ENCODE peak calls at places on chromosome 18, in eight cellular contexts. W is astrocyte of the spinal cord; G is CD8-positive, alpha-beta T cell; I is epithelial cell of esophagus; R is adrenal gland; Y is brain microvascular endothelial cell; K is RWPE1; U is AG04449. S is an unnamed sample.

GRCh38 chr18:59087391-59087790 is 52.3 kb upstream of the SEC11C start:
- DNase-seq in W (no peak), G (no peak), I (peak), R (no peak), Y (no peak), K (no peak), U (no peak), S (no peak)

GRCh38 chr18:64785686-64786085 is 636.8 kb upstream of the LINC00305 start:
- DNase-seq in W (no peak), G (no peak), I (no peak), R (no peak), Y (no peak), K (no peak), U (no peak), S (no peak)

GRCh38 chr18:48994044-48994651 is 43.4 kb upstream of the SMAD7 start:
- DNase-seq in W (peak), G (no peak), I (peak), R (no peak), Y (peak), K (no peak), U (peak), S (no peak)

GRCh38 chr18:72830109-72830508 is 37.7 kb downstream of the NETO1 start:
- DNase-seq in W (peak), G (no peak), I (peak), R (no peak), Y (no peak), K (no peak), U (no peak), S (no peak)

GRCh38 chr18:5057348-5058012 is 139.6 kb downstream of the AKAIN1 start:
- DNase-seq in W (peak), G (peak), I (peak), R (peak), Y (peak), K (peak), U (peak), S (peak)

GRCh38 chr18:12543697-12544096 is 114.2 kb downstream of the SPIRE1 start:
- DNase-seq in W (peak), G (no peak), I (peak), R (no peak), Y (no peak), K (no peak), U (no peak), S (no peak)

GRCh38 chr18:2629003-2629402 is 26.5 kb upstream of the SMCHD1 start:
- DNase-seq in W (no peak), G (no peak), I (no peak), R (no peak), Y (no peak), K (no peak), U (no peak), S (no peak)

GRCh38 chr18:58721586-58722160 is 50.4 kb downstream of the MALT1 start:
- DNase-seq in W (no peak), G (no peak), I (no peak), R (no peak), Y (no peak), K (no peak), U (peak), S (no peak)

GRCh38 chr18:49884465-49884864 is 71.1 kb upstream of the ACAA2 start:
- DNase-seq in W (no peak), G (no peak), I (no peak), R (no peak), Y (no peak), K (no peak), U (no peak), S (no peak)

GRCh38 chr18:10015941-10016819 is 102.4 kb downstream of the VAPA start:
- DNase-seq in W (peak), G (no peak), I (peak), R (no peak), Y (peak), K (peak), U (peak), S (peak)

GRCh38 chr18:59419386-59419785 is 60.3 kb upstream of the LMAN1 start:
- DNase-seq in W (no peak), G (no peak), I (no peak), R (no peak), Y (no peak), K (no peak), U (no peak), S (no peak)

GRCh38 chr18:48805826-48806535 is 144.8 kb downstream of the SMAD7 start:
- DNase-seq in W (no peak), G (peak), I (no peak), R (peak), Y (no peak), K (no peak), U (no peak), S (no peak)

GRCh38 chr18:79681484-79682387 is 2.1 kb downstream of the CTDP1 start:
- DNase-seq in W (no peak), G (peak), I (no peak), R (no peak), Y (no peak), K (no peak), U (no peak), S (no peak)

GRCh38 chr18:55007582-55007981 is 48.3 kb upstream of the CCDC68 start:
- DNase-seq in W (no peak), G (no peak), I (no peak), R (no peak), Y (no peak), K (no peak), U (no peak), S (no peak)

GRCh38 chr18:69590150-69590549 is 189.5 kb downstream of the DOK6 start:
- DNase-seq in W (no peak), G (no peak), I (no peak), R (no peak), Y (no peak), K (no peak), U (no peak), S (peak)

GRCh38 chr18:57784034-57784815 is 18.9 kb downstream of the ATP8B1 start:
- DNase-seq in W (peak), G (no peak), I (peak), R (no peak), Y (peak), K (peak), U (no peak), S (peak)

GRCh38 chr18:79533146-79533545 is 137.4 kb downstream of the NFATC1 start:
- DNase-seq in W (no peak), G (no peak), I (no peak), R (no peak), Y (no peak), K (no peak), U (no peak), S (no peak)

GRCh38 chr18:63207154-63207790 is 112.3 kb downstream of the BCL2 start:
- DNase-seq in W (no peak), G (no peak), I (no peak), R (no peak), Y (no peak), K (no peak), U (no peak), S (no peak)

GRCh38 chr18:48607049-48607984 is 68.5 kb downstream of the CTIF start:
- DNase-seq in W (peak), G (no peak), I (no peak), R (peak), Y (peak), K (no peak), U (peak), S (no peak)

GRCh38 chr18:75500510-75500909 is 73.0 kb upstream of the SMIM21 start:
- DNase-seq in W (peak), G (no peak), I (peak), R (no peak), Y (no peak), K (no peak), U (no peak), S (no peak)

GRCh38 chr18:12703714-12704113 is 872 bp downstream of the PSMG2 start:
- DNase-seq in W (peak), G (no peak), I (peak), R (no peak), Y (peak), K (peak), U (no peak), S (no peak)

GRCh38 chr18:9549405-9549804 is 65.0 kb downstream of the PPP4R1 start:
- DNase-seq in W (no peak), G (no peak), I (no peak), R (no peak), Y (no peak), K (no peak), U (no peak), S (no peak)

GRCh38 chr18:59305295-59305694 is 13.2 kb downstream of the CPLX4 start:
- DNase-seq in W (no peak), G (no peak), I (no peak), R (no peak), Y (no peak), K (no peak), U (no peak), S (no peak)

GRCh38 chr18:70781860-70782453 is 493.1 kb downstream of the SOCS6 start:
- DNase-seq in W (peak), G (peak), I (peak), R (peak), Y (peak), K (peak), U (no peak), S (no peak)

GRCh38 chr18:33123852-33124251 is 316.7 kb downstream of the CCDC178 start:
- DNase-seq in W (no peak), G (no peak), I (no peak), R (no peak), Y (no peak), K (no peak), U (no peak), S (no peak)

GRCh38 chr18:48828713-48829442 is 121.9 kb downstream of the SMAD7 start:
- DNase-seq in W (no peak), G (peak), I (no peak), R (peak), Y (no peak), K (no peak), U (no peak), S (no peak)

GRCh38 chr18:78542204-78542603 is 437.4 kb upstream of the SALL3 start:
- DNase-seq in W (no peak), G (no peak), I (peak), R (peak), Y (no peak), K (peak), U (no peak), S (no peak)

GRCh38 chr18:72409923-72410322 is 134.2 kb downstream of the CBLN2 start:
- DNase-seq in W (no peak), G (no peak), I (no peak), R (no peak), Y (no peak), K (no peak), U (no peak), S (no peak)

GRCh38 chr18:6414118-6414722 is 491 bp downstream of the L3MBTL4 start:
- DNase-seq in W (no peak), G (no peak), I (no peak), R (peak), Y (no peak), K (peak), U (no peak), S (no peak)

GRCh38 chr18:34207344-34207851 is 17.3 kb downstream of the NOL4 start:
- DNase-seq in W (no peak), G (no peak), I (no peak), R (no peak), Y (no peak), K (no peak), U (no peak), S (no peak)

GRCh38 chr18:46161721-46162421 is 57.7 kb downstream of the HAUS1 start:
- DNase-seq in W (no peak), G (no peak), I (no peak), R (no peak), Y (no peak), K (no peak), U (no peak), S (no peak)

GRCh38 chr18:29430416-29430815 is 1253.5 kb upstream of the CDH2 start:
- DNase-seq in W (no peak), G (no peak), I (no peak), R (no peak), Y (no peak), K (no peak), U (no peak), S (no peak)

GRCh38 chr18:57523171-57523956 is 63.1 kb downstream of the FECH start:
- DNase-seq in W (no peak), G (no peak), I (no peak), R (no peak), Y (no peak), K (no peak), U (no peak), S (no peak)

GRCh38 chr18:2171840-2172625 is 399.3 kb downstream of the METTL4 start:
- DNase-seq in W (no peak), G (no peak), I (no peak), R (no peak), Y (no peak), K (no peak), U (no peak), S (no peak)

GRCh38 chr18:79986726-79987125 is 1.6 kb downstream of the TXNL4A start:
- DNase-seq in W (no peak), G (no peak), I (no peak), R (peak), Y (no peak), K (no peak), U (no peak), S (no peak)

GRCh38 chr18:11136241-11136640 is 13.1 kb downstream of the PIEZO2 start:
- DNase-seq in W (no peak), G (no peak), I (no peak), R (no peak), Y (peak), K (no peak), U (no peak), S (no peak)

GRCh38 chr18:24181806-24182205 is 42.9 kb downstream of the CABYR start:
- DNase-seq in W (peak), G (no peak), I (peak), R (no peak), Y (no peak), K (peak), U (no peak), S (peak)
- TF ChIP-seq CTCF in W (no peak), G (no peak), I (no peak), R (no peak), Y (no peak), K (no peak), U (no peak), S (no peak)

GRCh38 chr18:39796413-39796812 is 2158.6 kb upstream of the PIK3C3 start:
- DNase-seq in W (no peak), G (no peak), I (peak), R (no peak), Y (no peak), K (no peak), U (no peak), S (peak)

GRCh38 chr18:39799010-39799409 is 2156.0 kb upstream of the PIK3C3 start:
- DNase-seq in W (peak), G (no peak), I (peak), R (no peak), Y (no peak), K (peak), U (no peak), S (no peak)

GRCh38 chr18:39801010-39801409 is 2154.0 kb upstream of the PIK3C3 start:
- DNase-seq in W (no peak), G (no peak), I (no peak), R (no peak), Y (no peak), K (no peak), U (no peak), S (no peak)

GRCh38 chr18:39795350-39795749 is 2159.7 kb upstream of the PIK3C3 start:
- DNase-seq in W (no peak), G (no peak), I (no peak), R (no peak), Y (no peak), K (no peak), U (no peak), S (no peak)
- TF ChIP-seq CTCF in W (peak), G (no peak), I (no peak), R (no peak), Y (peak), K (no peak), U (no peak), S (peak)

DNA sequence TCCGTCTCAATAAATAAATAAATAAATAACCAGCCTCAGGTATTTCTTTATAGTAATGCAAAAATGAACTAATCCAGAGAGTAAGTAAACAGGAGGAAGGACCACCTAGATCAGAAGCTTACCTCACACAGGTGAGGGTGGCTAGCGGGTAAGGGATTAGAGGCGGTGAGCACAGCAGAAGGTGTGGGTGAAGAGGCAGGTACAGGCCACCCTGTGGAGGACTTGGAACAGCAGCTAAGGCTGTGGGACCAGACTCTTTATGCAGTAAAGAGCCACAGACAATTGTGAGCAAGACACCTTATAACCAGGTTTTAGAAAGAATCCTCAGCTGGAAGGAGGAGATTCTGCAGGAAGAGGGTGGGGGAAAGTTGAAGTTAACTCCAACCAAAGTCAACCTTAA is 34.2 kb upstream of the TTR start:
- DNase-seq in W (no peak), G (no peak), I (no peak), R (no peak), Y (no peak), K (no peak), U (no peak), S (no peak)
- TF ChIP-seq CTCF in W (no peak), G (no peak), I (peak), R (no peak), Y (peak), K (no peak), U (no peak), S (no peak)

GRCh38 chr18:42635378-42636048 is 480.0 kb downstream of the RIT2 start:
- DNase-seq in W (no peak), G (no peak), I (no peak), R (no peak), Y (no peak), K (no peak), U (no peak), S (no peak)
- TF ChIP-seq CTCF in W (no peak), G (no peak), I (no peak), R (no peak), Y (peak), K (no peak), U (no peak), S (no peak)

GRCh38 chr18:28110924-28111323 is 66.0 kb downstream of the CDH2 start:
- DNase-seq in W (no peak), G (no peak), I (no peak), R (peak), Y (no peak), K (no peak), U (no peak), S (no peak)
- TF ChIP-seq CTCF in W (no peak), G (no peak), I (no peak), R (no peak), Y (no peak), K (no peak), U (no peak), S (no peak)

DNA sequence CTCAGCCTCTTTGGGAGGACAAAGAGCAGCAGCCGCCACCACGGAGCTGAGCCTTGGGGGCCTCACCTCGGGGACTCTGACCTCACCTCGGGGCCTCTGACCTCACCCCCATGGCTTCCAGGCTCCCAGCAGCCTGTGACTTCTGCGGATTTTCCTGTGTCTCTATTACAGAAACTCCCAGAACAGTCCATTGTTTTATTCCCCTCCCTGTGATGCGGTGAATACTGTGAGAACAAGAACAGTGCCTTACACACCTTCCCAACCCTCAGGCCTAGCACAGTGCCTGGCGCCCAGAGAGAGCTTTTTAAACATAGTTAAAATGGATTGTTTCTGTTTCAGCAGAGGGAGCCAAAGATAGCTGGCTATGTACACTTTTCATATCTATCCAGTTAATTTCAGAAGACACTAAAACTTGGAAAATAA is 63.7 kb downstream of the MBP start:
- DNase-seq in W (peak), G (no peak), I (no peak), R (no peak), Y (no peak), K (no peak), U (no peak), S (no peak)
- TF ChIP-seq CTCF in W (peak), G (no peak), I (no peak), R (no peak), Y (peak), K (no peak), U (no peak), S (peak)

GRCh38 chr18:61869631-61870030 is 23.2 kb downstream of the RNF152 start:
- DNase-seq in W (no peak), G (no peak), I (no peak), R (no peak), Y (no peak), K (no peak), U (no peak), S (no peak)
- TF ChIP-seq CTCF in W (no peak), G (no peak), I (no peak), R (no peak), Y (no peak), K (no peak), U (no peak), S (no peak)